ENCODE peak calls at places on chromosome 9, in seven cellular contexts. One of them, this sample, is unnamed.

GRCh38 chr9:136151848-136152542 is 33.3 kb upstream of the TMEM250 start:
- DNase-seq in GM12891: no peak
- DNase-seq in HCT116: no peak
- DNase-seq in stomach: no peak
- DNase-seq in sigmoid colon: no peak
- DNase-seq in HepG2: no peak
- DNase-seq in GM12892: no peak
- DNase-seq in this sample: no peak

GRCh38 chr9:85723220-85723619 is 18.5 kb downstream of the AGTPBP1 start:
- DNase-seq in GM12891: no peak
- DNase-seq in HCT116: no peak
- DNase-seq in stomach: no peak
- DNase-seq in sigmoid colon: no peak
- DNase-seq in HepG2: peak
- DNase-seq in GM12892: no peak
- DNase-seq in this sample: no peak

GRCh38 chr9:107637421-107638420 is 148.2 kb upstream of the KLF4 start:
- DNase-seq in GM12891: no peak
- DNase-seq in HCT116: no peak
- DNase-seq in stomach: peak
- DNase-seq in sigmoid colon: peak
- DNase-seq in HepG2: no peak
- DNase-seq in GM12892: peak
- DNase-seq in this sample: no peak

GRCh38 chr9:131085370-131086122 is 10.8 kb upstream of the AIF1L start:
- DNase-seq in GM12891: no peak
- DNase-seq in HCT116: no peak
- DNase-seq in stomach: no peak
- DNase-seq in sigmoid colon: no peak
- DNase-seq in HepG2: no peak
- DNase-seq in GM12892: no peak
- DNase-seq in this sample: no peak

GRCh38 chr9:127825319-127826051 is 22.8 kb downstream of the FPGS start:
- DNase-seq in GM12891: no peak
- DNase-seq in HCT116: no peak
- DNase-seq in stomach: peak
- DNase-seq in sigmoid colon: peak
- DNase-seq in HepG2: peak
- DNase-seq in GM12892: no peak
- DNase-seq in this sample: no peak

GRCh38 chr9:108889649-108890067 is 27.6 kb downstream of the ACTL7A start:
- DNase-seq in GM12891: no peak
- DNase-seq in HCT116: peak
- DNase-seq in stomach: no peak
- DNase-seq in sigmoid colon: no peak
- DNase-seq in HepG2: peak
- DNase-seq in GM12892: no peak
- DNase-seq in this sample: no peak

GRCh38 chr9:76562511-76562911 is 103.5 kb downstream of the GCNT1 start:
- DNase-seq in GM12891: no peak
- DNase-seq in HCT116: no peak
- DNase-seq in stomach: no peak
- DNase-seq in sigmoid colon: no peak
- DNase-seq in HepG2: no peak
- DNase-seq in GM12892: no peak
- DNase-seq in this sample: no peak

GRCh38 chr9:128118971-128119665 is 8.4 kb downstream of the PTGES2 start:
- DNase-seq in GM12891: no peak
- DNase-seq in HCT116: no peak
- DNase-seq in stomach: peak
- DNase-seq in sigmoid colon: peak
- DNase-seq in HepG2: no peak
- DNase-seq in GM12892: no peak
- DNase-seq in this sample: no peak

GRCh38 chr9:127539259-127539981 is 72.7 kb upstream of the STXBP1 start:
- DNase-seq in GM12891: no peak
- DNase-seq in HCT116: no peak
- DNase-seq in stomach: no peak
- DNase-seq in sigmoid colon: no peak
- DNase-seq in HepG2: no peak
- DNase-seq in GM12892: no peak
- DNase-seq in this sample: no peak

DNA sequence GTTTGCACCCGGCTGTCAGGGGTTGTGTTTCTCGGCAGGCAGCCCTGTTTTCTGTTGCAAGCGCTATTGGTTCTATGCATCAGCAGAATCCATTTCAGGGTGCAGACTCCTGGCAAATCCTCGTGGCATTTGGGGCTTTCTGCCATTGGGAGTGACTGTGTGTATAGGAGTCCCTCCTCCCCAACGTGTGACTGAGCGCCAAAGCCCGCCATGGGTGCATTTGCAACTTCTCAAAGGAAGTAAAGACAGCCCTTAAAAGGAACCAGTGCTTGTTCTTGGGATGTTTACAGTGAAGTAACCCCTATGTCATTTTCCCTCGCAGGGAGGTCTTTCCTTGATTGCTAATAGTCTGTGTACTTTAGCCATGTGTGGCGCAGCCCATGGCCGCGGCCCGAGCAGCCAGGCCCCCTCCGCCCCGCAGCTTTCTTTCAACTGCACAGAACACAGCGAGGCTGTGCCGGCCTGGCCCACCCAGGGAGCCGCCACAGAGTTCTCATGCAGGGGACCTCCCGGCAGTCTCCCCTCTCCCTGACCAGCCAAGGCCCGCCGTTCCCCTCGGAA is 175.6 kb downstream of the HSD17B3 start:
- DNase-seq in GM12891: no peak
- DNase-seq in HCT116: no peak
- DNase-seq in stomach: no peak
- DNase-seq in sigmoid colon: no peak
- DNase-seq in HepG2: no peak
- DNase-seq in GM12892: no peak
- DNase-seq in this sample: no peak
- TF ChIP-seq POLR2A in GM12891: no peak
- TF ChIP-seq POLR2A in HCT116: no peak
- TF ChIP-seq POLR2A in stomach: no peak
- TF ChIP-seq POLR2A in sigmoid colon: no peak
- TF ChIP-seq POLR2A in HepG2: no peak
- TF ChIP-seq POLR2A in GM12892: no peak
- TF ChIP-seq POLR2A in this sample: no peak

DNA sequence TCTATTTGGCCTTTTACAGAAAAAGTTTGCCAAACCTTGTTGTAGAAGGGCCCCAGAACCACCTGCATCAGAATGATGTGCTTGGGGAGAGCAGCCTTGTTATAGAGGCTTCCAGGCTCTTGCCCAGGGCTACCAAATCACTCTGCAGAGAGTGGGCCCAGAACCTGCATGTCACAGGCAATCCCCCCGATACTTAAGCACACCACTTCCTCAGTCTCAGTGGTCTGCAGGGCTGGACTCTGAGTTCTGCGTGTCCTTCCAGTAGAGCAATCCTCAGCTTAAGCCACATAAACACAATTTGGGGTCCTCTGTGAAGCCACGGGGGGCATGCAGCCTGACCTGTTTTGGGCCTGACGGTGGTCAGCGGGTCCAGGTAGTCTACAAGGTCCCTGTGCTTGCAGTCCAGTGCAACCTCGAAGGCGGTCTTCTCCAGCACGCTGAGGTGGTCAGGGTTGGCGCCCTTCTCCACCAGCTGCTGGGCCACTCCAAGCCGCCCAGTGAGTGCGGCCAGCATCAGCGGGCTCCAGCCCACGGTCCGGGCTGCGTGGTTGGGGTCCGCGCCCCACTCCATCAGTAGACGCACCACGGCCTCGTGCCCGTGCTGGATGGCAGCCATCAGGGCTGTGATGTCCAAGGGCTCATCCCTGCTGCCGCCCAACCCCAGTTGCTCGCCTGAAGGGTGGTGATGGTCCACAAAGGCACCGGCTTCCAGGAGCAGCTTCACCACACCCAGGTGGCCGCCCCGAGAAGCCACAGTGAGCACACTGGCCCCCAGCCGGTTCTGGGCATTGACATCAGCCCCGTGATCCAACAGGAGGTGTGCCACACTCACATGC is 6.4 kb downstream of the ANKS6 start:
- DNase-seq in GM12891: no peak
- DNase-seq in HCT116: no peak
- DNase-seq in stomach: no peak
- DNase-seq in sigmoid colon: no peak
- DNase-seq in HepG2: no peak
- DNase-seq in GM12892: no peak
- DNase-seq in this sample: no peak
- TF ChIP-seq POLR2AphosphoS5 in GM12891: no peak
- TF ChIP-seq POLR2AphosphoS5 in HCT116: no peak
- TF ChIP-seq POLR2AphosphoS5 in stomach: no peak
- TF ChIP-seq POLR2AphosphoS5 in sigmoid colon: no peak
- TF ChIP-seq POLR2AphosphoS5 in HepG2: no peak
- TF ChIP-seq POLR2AphosphoS5 in GM12892: no peak
- TF ChIP-seq POLR2AphosphoS5 in this sample: no peak

GRCh38 chr9:129567842-129568559 is 52.9 kb downstream of the C9orf50 start:
- DNase-seq in GM12891: no peak
- DNase-seq in HCT116: peak
- DNase-seq in stomach: peak
- DNase-seq in sigmoid colon: no peak
- DNase-seq in HepG2: peak
- DNase-seq in GM12892: no peak
- DNase-seq in this sample: no peak
- TF ChIP-seq POLR2A in GM12891: no peak
- TF ChIP-seq POLR2A in HCT116: peak
- TF ChIP-seq POLR2A in stomach: no peak
- TF ChIP-seq POLR2A in sigmoid colon: no peak
- TF ChIP-seq POLR2A in HepG2: no peak
- TF ChIP-seq POLR2A in GM12892: no peak
- TF ChIP-seq POLR2A in this sample: no peak

DNA sequence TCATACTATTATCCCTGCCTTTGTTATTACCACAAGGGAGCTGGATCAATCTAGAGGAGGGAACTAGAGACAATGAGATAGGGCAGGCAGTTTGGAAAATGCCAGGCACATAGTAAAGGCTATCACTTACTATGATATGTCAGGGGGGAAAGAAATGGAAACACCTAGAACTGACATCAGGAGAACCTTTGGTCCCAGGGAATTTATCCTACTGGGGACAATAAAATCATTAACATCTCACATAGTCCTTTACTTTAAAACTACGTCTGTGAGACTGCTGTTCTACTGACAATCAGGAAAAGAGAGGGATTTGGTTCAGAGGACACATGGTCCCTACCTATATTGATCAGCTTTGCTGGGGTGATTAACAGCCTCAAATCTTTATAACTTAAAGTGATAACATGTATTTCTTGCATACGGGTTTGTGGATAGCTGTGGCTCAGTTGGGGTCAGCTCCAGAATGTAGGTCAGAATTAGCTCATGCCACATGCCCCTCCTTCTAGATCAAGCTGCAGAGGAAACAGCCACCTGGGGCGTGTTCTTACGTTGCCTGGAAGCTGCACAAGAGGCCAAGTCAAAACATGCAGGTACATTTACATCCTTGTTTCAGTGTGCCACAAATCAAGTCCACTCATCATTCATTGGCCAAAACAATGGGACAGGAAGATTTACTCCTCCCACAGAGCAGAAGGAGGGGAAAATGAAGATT is 43.9 kb upstream of the ALDOB start:
- DNase-seq in GM12891: no peak
- DNase-seq in HCT116: no peak
- DNase-seq in stomach: peak
- DNase-seq in sigmoid colon: no peak
- DNase-seq in HepG2: no peak
- DNase-seq in GM12892: no peak
- DNase-seq in this sample: no peak
- TF ChIP-seq POLR2AphosphoS5 in GM12891: no peak
- TF ChIP-seq POLR2AphosphoS5 in HCT116: no peak
- TF ChIP-seq POLR2AphosphoS5 in stomach: no peak
- TF ChIP-seq POLR2AphosphoS5 in sigmoid colon: no peak
- TF ChIP-seq POLR2AphosphoS5 in HepG2: no peak
- TF ChIP-seq POLR2AphosphoS5 in GM12892: no peak
- TF ChIP-seq POLR2AphosphoS5 in this sample: no peak

GRCh38 chr9:134328341-134328840 is 2.1 kb downstream of the RXRA start:
- DNase-seq in GM12891: no peak
- DNase-seq in HCT116: no peak
- DNase-seq in stomach: peak
- DNase-seq in sigmoid colon: no peak
- DNase-seq in HepG2: peak
- DNase-seq in GM12892: no peak
- DNase-seq in this sample: no peak
- TF ChIP-seq POLR2A in GM12891: no peak
- TF ChIP-seq POLR2A in HCT116: no peak
- TF ChIP-seq POLR2A in stomach: no peak
- TF ChIP-seq POLR2A in sigmoid colon: no peak
- TF ChIP-seq POLR2A in HepG2: no peak
- TF ChIP-seq POLR2A in GM12892: no peak
- TF ChIP-seq POLR2A in this sample: no peak

DNA sequence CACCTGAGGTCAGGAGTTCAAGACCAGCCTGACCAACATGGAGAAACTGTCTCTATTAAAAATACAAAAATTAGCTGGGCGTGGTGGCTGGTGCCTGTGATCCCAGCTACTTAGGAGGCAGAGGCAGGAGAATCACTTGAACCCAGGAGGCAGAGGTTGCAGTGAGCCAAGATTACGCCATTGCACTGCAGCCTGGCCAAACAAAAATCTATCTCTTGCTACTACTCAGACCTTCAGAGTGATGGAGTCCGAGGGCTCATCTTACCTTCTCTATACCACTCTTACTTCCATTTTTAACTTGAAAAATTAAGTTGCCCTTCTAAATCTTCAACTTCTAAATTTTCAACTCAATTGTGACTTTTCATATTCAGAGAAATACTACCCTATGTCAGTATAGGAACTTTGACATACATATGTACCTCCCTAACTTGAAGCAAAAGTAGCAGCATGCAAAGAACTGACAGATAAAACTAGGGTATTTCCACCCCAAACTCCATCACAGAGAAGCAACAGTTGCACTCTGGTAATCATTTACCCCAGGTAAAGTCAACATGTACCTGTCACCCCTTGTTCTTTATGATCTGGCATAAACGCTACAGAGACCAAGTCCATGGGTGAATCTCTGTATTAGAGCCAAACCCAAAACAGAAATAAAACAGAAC is 11.4 kb downstream of the ZFAND5 start:
- DNase-seq in GM12891: no peak
- DNase-seq in HCT116: no peak
- DNase-seq in stomach: no peak
- DNase-seq in sigmoid colon: no peak
- DNase-seq in HepG2: peak
- DNase-seq in GM12892: no peak
- DNase-seq in this sample: no peak
- TF ChIP-seq POLR2AphosphoS5 in GM12891: peak
- TF ChIP-seq POLR2AphosphoS5 in HCT116: peak
- TF ChIP-seq POLR2AphosphoS5 in stomach: peak
- TF ChIP-seq POLR2AphosphoS5 in sigmoid colon: peak
- TF ChIP-seq POLR2AphosphoS5 in HepG2: peak
- TF ChIP-seq POLR2AphosphoS5 in GM12892: peak
- TF ChIP-seq POLR2AphosphoS5 in this sample: peak

This sample was measured in vagina.